ENCODE peak calls at places on chromosomes 2 and 18, in four cellular contexts. V is stomach, S is sigmoid colon, M is IMR-90. Z is an unnamed sample.

GRCh38 chr2:88538362-88538917 is 85.9 kb upstream of the FOXI3 start:
- DNase-seq in M (no peak), S (no peak), V (no peak), Z (no peak)

GRCh38 chr2:42854207-42854818 is 61.9 kb upstream of the HAAO start:
- DNase-seq in M (peak; percentile 23), V (no peak), S (peak; percentile 87), Z (no peak)

GRCh38 chr2:129160879-129161278 is 818.6 kb upstream of the RAB6C start:
- DNase-seq in S (no peak), M (no peak), V (no peak), Z (no peak)

GRCh38 chr2:26807788-26808460 is 22.1 kb downstream of the CENPA start:
- DNase-seq in M (peak; percentile 29), V (no peak), S (no peak), Z (no peak)

GRCh38 chr2:2799151-2799697 is 468.1 kb upstream of the MYT1L start:
- DNase-seq in M (no peak), V (no peak), S (no peak), Z (no peak)

GRCh38 chr2:119575439-119575838 is 31.2 kb downstream of the CFAP221 start:
- DNase-seq in S (no peak), M (no peak), V (no peak), Z (no peak)

GRCh38 chr2:145203931-145204330 is 684.0 kb upstream of the ZEB2 start:
- DNase-seq in V (no peak), S (no peak), M (no peak), Z (no peak)

GRCh38 chr2:58376592-58376991 is 135.5 kb upstream of the FANCL start:
- DNase-seq in M (peak; percentile 0), S (no peak), V (no peak), Z (no peak)

GRCh38 chr18:79851489-79851888 is 53.8 kb downstream of the KCNG2 start:
- DNase-seq in S (no peak), M (no peak), V (no peak), Z (peak; percentile 3)

GRCh38 chr2:218395456-218395825 is 4.2 kb upstream of the CTDSP1 start:
- DNase-seq in V (no peak), S (peak; percentile 71), M (no peak), Z (no peak)

GRCh38 chr18:34522627-34523026 is 187.5 kb upstream of the DTNA start:
- DNase-seq in M (no peak), S (no peak), V (no peak), Z (no peak)

GRCh38 chr2:208586516-208586915 is 179.9 kb downstream of the PTH2R start:
- DNase-seq in S (no peak), M (no peak), V (no peak), Z (no peak)

GRCh38 chr18:48940854-48941531 is 9.8 kb downstream of the SMAD7 start:
- DNase-seq in M (peak; percentile 45), S (no peak), V (no peak), Z (no peak)

GRCh38 chr2:102771114-102771513 is 9.3 kb downstream of the TMEM182 start:
- DNase-seq in M (peak; percentile 5), S (no peak), V (no peak), Z (no peak)

GRCh38 chr2:85589982-85590791 is 5.4 kb upstream of the RNF181 start:
- DNase-seq in M (peak; percentile 94), V (peak; percentile 53), S (no peak), Z (no peak)

GRCh38 chr18:50196261-50196660 is 1.3 kb upstream of the MYO5B start:
- DNase-seq in S (no peak), M (no peak), V (no peak), Z (no peak)

GRCh38 chr2:58918138-58918537 is 677.0 kb upstream of the FANCL start:
- DNase-seq in V (no peak), S (no peak), M (peak; percentile 76), Z (no peak)

GRCh38 chr2:98474979-98475632 is 30.4 kb downstream of the INPP4A start:
- DNase-seq in V (no peak), S (peak; percentile 17), M (no peak), Z (peak; percentile 14)

GRCh38 chr2:96408631-96409542 is 73.3 kb downstream of the NCAPH start:
- DNase-seq in V (peak; percentile 68), S (no peak), M (peak; percentile 38), Z (no peak)

GRCh38 chr2:160703648-160704585 is 210.3 kb upstream of the RBMS1 start:
- DNase-seq in S (no peak), M (no peak), V (no peak), Z (peak; percentile 16)

GRCh38 chr18:7617738-7618422 is 50.8 kb downstream of the PTPRM start:
- DNase-seq in V (peak; percentile 78), M (peak; percentile 70), S (peak; percentile 82), Z (no peak)

GRCh38 chr18:12701161-12701560 is 1.4 kb downstream of the CEP76 start:
- DNase-seq in M (peak; percentile 14), S (no peak), V (no peak), Z (no peak)

GRCh38 chr2:185404578-185404977 is 334.0 kb upstream of the FSIP2 start:
- DNase-seq in M (no peak), V (no peak), S (no peak), Z (no peak)

GRCh38 chr2:102620367-102620766 is 1.0 kb downstream of the SLC9A2 start:
- DNase-seq in V (peak; percentile 68), S (no peak), M (no peak), Z (peak; percentile 63)

GRCh38 chr18:45896991-45897390 is 70.1 kb downstream of the EPG5 start:
- DNase-seq in S (no peak), V (peak; percentile 39), M (no peak), Z (no peak)

GRCh38 chr2:146893500-146894041 is 951.3 kb upstream of the ACVR2A start:
- DNase-seq in M (no peak), V (no peak), S (no peak), Z (no peak)

GRCh38 chr2:74379851-74380789 is at the start of gene DCTN1:
- DNase-seq in S (peak; percentile 74), M (peak; percentile 80), V (peak; percentile 37), Z (no peak)

GRCh38 chr2:3460161-3460560 is 59.2 kb downstream of the ADI1 start:
- DNase-seq in S (no peak), V (peak; percentile 23), M (no peak), Z (no peak)

GRCh38 chr18:48643262-48643661 is 104.4 kb downstream of the CTIF start:
- DNase-seq in V (no peak), M (peak; percentile 58), S (no peak), Z (no peak)

GRCh38 chr2:121287146-121287798 is 2.3 kb upstream of the TFCP2L1 start:
- DNase-seq in V (no peak), M (no peak), S (no peak), Z (no peak)

GRCh38 chr2:8259106-8259840 is 422.6 kb upstream of the ID2 start:
- DNase-seq in V (no peak), S (no peak), M (no peak), Z (no peak)

GRCh38 chr2:36605273-36605672 is 7.3 kb upstream of the FEZ2 start:
- DNase-seq in M (no peak), S (no peak), V (no peak), Z (no peak)

GRCh38 chr2:55951533-55951932 is 28.0 kb upstream of the EFEMP1 start:
- DNase-seq in V (no peak), M (no peak), S (no peak), Z (no peak)

GRCh38 chr2:187434342-187434785 is 13.7 kb downstream of the CALCRL start:
- DNase-seq in V (no peak), M (peak; percentile 34), S (no peak), Z (no peak)

GRCh38 chr2:236993-237539 is 26.8 kb downstream of the SH3YL1 start:
- DNase-seq in S (no peak), V (no peak), M (no peak), Z (no peak)

GRCh38 chr2:8684421-8684884 is 2.6 kb downstream of the ID2 start:
- DNase-seq in V (no peak), M (peak; percentile 47), S (no peak), Z (peak; percentile 66)

GRCh38 chr2:23486676-23487075 is 101.7 kb downstream of the KLHL29 start:
- DNase-seq in V (no peak), M (peak; percentile 70), S (no peak), Z (no peak)

GRCh38 chr2:144515694-144516416 is 4.1 kb downstream of the ZEB2 start:
- DNase-seq in S (no peak), M (no peak), V (no peak), Z (peak; percentile 66)

GRCh38 chr2:71605173-71605641 is 151.8 kb downstream of the DYSF start:
- DNase-seq in M (no peak), V (peak; percentile 9), S (peak; percentile 37), Z (peak; percentile 18)

DNA sequence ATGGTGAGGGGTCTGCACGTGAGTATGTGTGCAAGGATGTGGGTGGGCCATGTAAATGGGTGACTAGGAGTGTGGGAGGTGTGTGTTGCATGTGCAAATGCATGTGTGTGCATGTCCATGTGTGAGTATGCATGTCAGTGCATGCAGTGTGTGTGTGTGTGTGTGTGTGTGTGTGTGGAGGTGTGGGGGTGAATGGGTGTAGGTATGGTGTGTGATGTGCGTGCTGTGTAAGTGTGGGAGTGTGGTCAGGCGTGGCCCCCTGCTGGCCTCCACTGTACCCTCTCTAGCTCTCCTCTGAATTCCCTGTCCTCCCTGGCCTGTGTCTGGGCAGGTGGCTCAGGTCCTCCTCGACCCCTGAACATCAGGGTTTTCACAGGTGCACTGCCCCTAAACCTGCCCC is 230.3 kb downstream of the CELF4 start:
- DNase-seq in V (no peak), M (no peak), S (no peak), Z (no peak)
- TF ChIP-seq CTCF in V (no peak), M (peak; percentile 13), S (no peak), Z (no peak)

GRCh38 chr2:237699870-237700582 is 72.6 kb downstream of the LRRFIP1 start:
- DNase-seq in V (no peak), S (no peak), M (no peak), Z (peak; percentile 35)

GRCh38 chr2:237702439-237703397 is 75.3 kb downstream of the LRRFIP1 start:
- DNase-seq in V (peak; percentile 65), M (peak; percentile 75), S (peak; percentile 89), Z (peak; percentile 77)

GRCh38 chr2:237701859-237702370 is 74.5 kb downstream of the LRRFIP1 start:
- DNase-seq in V (no peak), S (no peak), M (no peak), Z (no peak)

GRCh38 chr2:237701033-237701858 is 73.9 kb downstream of the LRRFIP1 start:
- DNase-seq in V (no peak), M (no peak), S (no peak), Z (no peak)

GRCh38 chr2:237700583-237701032 is 73.2 kb downstream of the LRRFIP1 start:
- DNase-seq in M (peak; percentile 91), V (no peak), S (peak; percentile 92), Z (no peak)
- H3K27ac ChIP-seq in M (peak overlapping the region; percentile 52), V (peak overlapping the region; percentile 12), S (peak overlapping the region; percentile 92), Z (peak overlapping the region; percentile 78)

GRCh38 chr2:126309185-126309584 is 346.8 kb upstream of the GYPC start:
- DNase-seq in M (no peak), V (no peak), S (no peak), Z (no peak)

GRCh38 chr2:126306539-126306938 is 349.4 kb upstream of the GYPC start:
- DNase-seq in V (no peak), M (no peak), S (no peak), Z (no peak)

GRCh38 chr2:126302043-126302442 is 353.9 kb upstream of the GYPC start:
- DNase-seq in S (no peak), V (no peak), M (no peak), Z (no peak)

GRCh38 chr2:126304147-126304546 is 351.8 kb upstream of the GYPC start:
- DNase-seq in V (no peak), M (no peak), S (no peak), Z (no peak)

GRCh38 chr2:126307740-126308139 is 348.2 kb upstream of the GYPC start:
- DNase-seq in M (no peak), S (no peak), V (no peak), Z (no peak)
- TF ChIP-seq POLR2A in M (no peak), S (no peak), V (no peak), Z (no peak)

GRCh38 chr18:62716679-62717058 is 1.3 kb downstream of the PHLPP1 start:
- DNase-seq in M (no peak), V (peak; percentile 45), S (peak; percentile 73), Z (peak; percentile 73)
- TF ChIP-seq CTCF in M (no peak), V (no peak), S (no peak), Z (no peak)